ENCODE peak calls at places on chromosome 1, in eight cellular contexts. P is neuronal stem cell; I is anterior cingulate cortex; H is CD8-positive, alpha-beta T cell; W is tibial nerve; M is stimulated activated CD4-positive, alpha-beta T cell treated with anti-CD3 and anti-CD28 coated beads, Interleukin-4, amount 100 ng/mL, for 1 hour; U is ACHN; Y is A172. T is an unnamed sample.

GRCh38 chr1:32151319-32151787 is 28.1 kb upstream of the TXLNA start:
- DNase-seq in P (no peak), I (no peak), H (no peak), W (no peak), M (no peak), U (no peak), Y (peak), T (no peak)

GRCh38 chr1:209040351-209040750 is 543.2 kb upstream of the CAMK1G start:
- DNase-seq in P (no peak), I (no peak), H (no peak), W (no peak), M (no peak), U (no peak), Y (peak), T (no peak)

GRCh38 chr1:200346744-200347143 is 63.1 kb downstream of the ZNF281 start:
- DNase-seq in P (no peak), I (no peak), H (no peak), W (no peak), M (no peak), U (no peak), Y (peak), T (no peak)

GRCh38 chr1:32128479-32128878 is 20.6 kb downstream of the KPNA6 start:
- DNase-seq in P (no peak), I (no peak), H (no peak), W (no peak), M (no peak), U (no peak), Y (no peak), T (no peak)

GRCh38 chr1:14189381-14189780 is 409.1 kb upstream of the KAZN start:
- DNase-seq in P (no peak), I (no peak), H (no peak), W (no peak), M (no peak), U (no peak), Y (no peak), T (no peak)

GRCh38 chr1:243421784-243422183 is 165.9 kb downstream of the SDCCAG8 start:
- DNase-seq in P (no peak), I (no peak), H (peak), W (no peak), M (peak), U (peak), Y (peak), T (no peak)

GRCh38 chr1:214296860-214297699 is 16.1 kb downstream of the SMYD2 start:
- DNase-seq in P (no peak), I (no peak), H (no peak), W (no peak), M (no peak), U (peak), Y (peak), T (no peak)

GRCh38 chr1:224959656-224960055 is 30.2 kb downstream of the DNAH14 start:
- DNase-seq in P (no peak), I (no peak), H (no peak), W (no peak), M (no peak), U (no peak), Y (no peak), T (no peak)

GRCh38 chr1:44616991-44617702 is 57.1 kb downstream of the TMEM53 start:
- DNase-seq in P (no peak), I (no peak), H (no peak), W (no peak), M (no peak), U (no peak), Y (peak), T (no peak)

GRCh38 chr1:36764796-36765195 is 269.5 kb downstream of the GRIK3 start:
- DNase-seq in P (no peak), I (no peak), H (no peak), W (no peak), M (no peak), U (no peak), Y (no peak), T (no peak)

GRCh38 chr1:8858888-8859706 is 19.4 kb downstream of the ENO1 start:
- DNase-seq in P (peak), I (no peak), H (peak), W (no peak), M (no peak), U (peak), Y (no peak), T (no peak)

GRCh38 chr1:201251851-201252430 is 31.4 kb upstream of the PKP1 start:
- DNase-seq in P (no peak), I (no peak), H (peak), W (no peak), M (no peak), U (no peak), Y (no peak), T (no peak)

GRCh38 chr1:53715478-53715877 is 23.5 kb downstream of the GLIS1 start:
- DNase-seq in P (no peak), I (no peak), H (no peak), W (no peak), M (no peak), U (peak), Y (no peak), T (no peak)

GRCh38 chr1:236064674-236065508 is at the start of gene NID1:
- DNase-seq in P (peak), I (no peak), H (peak), W (peak), M (peak), U (peak), Y (peak), T (no peak)

GRCh38 chr1:151006331-151007052 is at the start of gene MINDY1:
- DNase-seq in P (peak), I (peak), H (peak), W (peak), M (peak), U (peak), Y (peak), T (no peak)

GRCh38 chr1:168806955-168807354 is 77.9 kb upstream of the DPT start:
- DNase-seq in P (no peak), I (no peak), H (no peak), W (no peak), M (no peak), U (no peak), Y (no peak), T (no peak)

GRCh38 chr1:5769760-5770159 is 222.5 kb downstream of the NPHP4 start:
- DNase-seq in P (no peak), I (no peak), H (no peak), W (no peak), M (no peak), U (no peak), Y (no peak), T (no peak)

GRCh38 chr1:201755200-201755599 is 73.8 kb upstream of the IPO9 start:
- DNase-seq in P (no peak), I (no peak), H (no peak), W (no peak), M (no peak), U (no peak), Y (no peak), T (no peak)

GRCh38 chr1:26317612-26318337 is at the start of gene CD52:
- DNase-seq in P (no peak), I (no peak), H (peak), W (no peak), M (peak), U (no peak), Y (no peak), T (no peak)

GRCh38 chr1:22038036-22038435 is 14.5 kb upstream of the CDC42 start:
- DNase-seq in P (no peak), I (no peak), H (no peak), W (no peak), M (no peak), U (no peak), Y (no peak), T (no peak)